ENCODE peak calls at places on chromosomes 4 and X, in four cellular contexts. L, T, W and B are unnamed samples.

GRCh38 chr4:142366821-142367220 is 479.3 kb downstream of the INPP4B start:
- DNase-seq in L (no peak), T (no peak), W (no peak), B (no peak)

GRCh38 chrX:111857534-111857933 is 18.4 kb upstream of the TRPC5OS start:
- DNase-seq in L (no peak), T (no peak), W (no peak), B (no peak)

GRCh38 chr4:168769416-168769815 is 240.6 kb downstream of the CBR4 start:
- DNase-seq in L (no peak), T (no peak), W (no peak), B (peak)

GRCh38 chrX:24590111-24590510 is 57.0 kb downstream of the PCYT1B start:
- DNase-seq in L (no peak), T (no peak), W (no peak), B (no peak)

GRCh38 chr4:57020467-57021101 is 41.9 kb downstream of the POLR2B start:
- DNase-seq in L (no peak), T (no peak), W (no peak), B (peak)

GRCh38 chrX:76183289-76184057 is 10.6 kb downstream of the PBDC1 start:
- DNase-seq in L (no peak), T (peak), W (no peak), B (no peak)

GRCh38 chr4:77044458-77045124 is 31.2 kb downstream of the CCNI start:
- DNase-seq in L (no peak), T (peak), W (peak), B (peak)

GRCh38 chr4:80138556-80139538 is 58.5 kb upstream of the PRDM8 start:
- DNase-seq in L (no peak), T (no peak), W (no peak), B (no peak)

GRCh38 chr4:11505225-11505971 is 76.7 kb upstream of the HS3ST1 start:
- DNase-seq in L (no peak), T (no peak), W (no peak), B (peak)

DNA sequence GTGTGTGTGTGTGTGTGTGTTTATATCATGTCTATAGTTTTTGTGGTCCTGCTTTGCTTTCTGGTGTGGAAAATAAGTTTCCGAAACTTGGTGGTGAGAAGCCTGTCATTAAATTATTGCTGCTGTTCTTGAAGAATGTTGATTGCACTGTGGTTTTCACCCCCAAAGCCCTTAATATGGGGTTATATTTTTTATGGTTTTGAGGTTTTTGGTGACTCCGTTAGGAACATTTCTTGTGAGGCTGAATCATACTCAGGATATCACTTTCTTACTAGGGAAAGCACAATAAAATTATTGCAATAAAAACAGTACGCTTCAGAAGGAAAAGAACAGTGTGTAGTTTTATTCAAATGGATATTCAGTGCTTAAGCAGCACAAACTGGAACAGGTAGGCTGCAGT is 539.1 kb upstream of the MAGEB18 start:
- DNase-seq in L (no peak), T (no peak), W (no peak), B (no peak)
- TF ChIP-seq HDAC2 in L (no peak), T (no peak), W (no peak), B (no peak)

GRCh38 chr4:48047421-48047844 is 30.9 kb downstream of the NIPAL1 start:
- DNase-seq in L (no peak), T (no peak), W (no peak), B (no peak)
- TF ChIP-seq JUN in L (no peak), T (no peak), W (no peak), B (no peak)

DNA sequence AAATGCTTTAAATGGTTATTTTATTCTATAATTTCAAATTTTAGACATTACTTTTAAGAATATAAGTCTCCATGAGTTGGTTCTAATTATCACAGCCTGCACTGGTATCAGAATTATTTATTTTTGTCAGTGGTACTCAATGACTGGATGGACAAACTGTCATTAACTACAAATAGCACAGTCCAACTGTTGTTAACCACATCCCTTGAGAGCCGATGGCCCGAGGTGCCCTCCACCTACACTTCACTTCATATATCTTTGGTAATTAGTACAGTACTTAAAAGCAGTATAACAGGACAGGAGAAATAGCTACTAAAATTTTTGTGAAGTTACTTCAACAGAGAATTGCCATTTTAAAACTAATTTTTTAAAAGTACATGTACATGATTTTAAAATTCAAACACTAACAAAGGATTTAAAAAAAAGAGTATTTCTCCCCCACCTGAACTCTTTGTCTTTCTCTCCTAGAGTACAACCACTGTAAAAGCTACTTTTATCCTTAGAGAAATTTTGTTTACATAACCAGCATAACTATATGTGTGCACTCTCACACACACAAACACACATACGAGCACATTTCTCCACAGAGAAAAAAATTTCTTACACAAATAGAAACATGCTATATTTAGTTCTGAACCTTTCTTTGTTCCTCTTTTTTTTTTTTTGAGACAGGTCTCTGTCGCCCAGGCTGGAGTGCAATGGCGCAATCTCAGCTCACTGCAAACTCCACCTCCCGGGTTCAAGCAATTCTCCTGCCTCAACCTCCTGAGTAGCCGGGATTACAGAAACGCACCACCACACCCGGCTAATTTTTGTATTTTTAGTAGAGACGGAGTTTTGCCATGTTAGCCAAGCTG is 6.5 kb downstream of the TIFA start:
- DNase-seq in L (no peak), T (peak), W (no peak), B (no peak)
- TF ChIP-seq HDAC2 in L (no peak), T (no peak), W (no peak), B (no peak)

GRCh38 chrX:50704360-50704759 is 109.6 kb downstream of the SHROOM4 start:
- DNase-seq in L (no peak), T (no peak), W (no peak), B (no peak)
- TF ChIP-seq JUN in L (no peak), T (no peak), W (no peak), B (no peak)